ENCODE peak calls at places on chromosomes 6 and 20, in nine cellular contexts. I is astrocyte of the cerebellum, A is K562, U is mucosa of descending colon, K is choroid plexus epithelial cell, W is WTC11, M is IMR-90, T is breast epithelium, N is neural progenitor cell. D is an unnamed sample.

GRCh38 chr6:135296715-135297114 is 115.6 kb downstream of the MYB start:
- DNase-seq in I (no peak), A (no peak), U (no peak), K (no peak), W (no peak), M (no peak), T (no peak), N (no peak), D (no peak)

GRCh38 chr6:168039301-168039700 is 39.7 kb downstream of the FRMD1 start:
- DNase-seq in I (no peak), A (no peak), U (no peak), K (no peak), W (no peak), M (no peak), T (no peak), N (no peak), D (no peak)

GRCh38 chr20:61120595-61121515 is 131.2 kb upstream of the CDH4 start:
- DNase-seq in I (peak), A (no peak), U (peak), K (peak), W (peak), M (peak), T (no peak), N (peak), D (peak)

GRCh38 chr6:140153703-140154102 is 779.3 kb upstream of the CITED2 start:
- DNase-seq in I (no peak), A (no peak), U (no peak), K (peak), W (no peak), M (peak), T (no peak), N (no peak), D (no peak)

GRCh38 chr20:45087814-45088213 is 13.1 kb downstream of the KCNS1 start:
- DNase-seq in I (no peak), A (no peak), U (no peak), K (no peak), W (no peak), M (peak), T (no peak), N (no peak), D (peak)

GRCh38 chr6:13422601-13423247 is 64.7 kb downstream of the GFOD1 start:
- DNase-seq in I (peak), A (no peak), U (no peak), K (peak), W (peak), M (peak), T (no peak), N (peak), D (no peak)

GRCh38 chr6:5151295-5151954 is 66.3 kb downstream of the PPP1R3G start:
- DNase-seq in I (no peak), A (no peak), U (no peak), K (no peak), W (no peak), M (no peak), T (no peak), N (no peak), D (no peak)

GRCh38 chr6:106918128-106918527 is 56.4 kb downstream of the CD24 start:
- DNase-seq in I (no peak), A (no peak), U (no peak), K (no peak), W (no peak), M (no peak), T (no peak), N (no peak), D (no peak)

GRCh38 chr6:30826961-30827342 is 57.4 kb upstream of the DDR1 start:
- DNase-seq in I (no peak), A (peak), U (peak), K (no peak), W (no peak), M (no peak), T (no peak), N (no peak), D (no peak)

GRCh38 chr6:154930490-154930889 is 64.6 kb upstream of the TIAM2 start:
- DNase-seq in I (no peak), A (no peak), U (no peak), K (no peak), W (no peak), M (no peak), T (no peak), N (peak), D (no peak)

GRCh38 chr20:62241501-62241900 is 3.2 kb downstream of the OSBPL2 start:
- DNase-seq in I (no peak), A (no peak), U (peak), K (no peak), W (no peak), M (no peak), T (no peak), N (no peak), D (no peak)

GRCh38 chr6:49892280-49892679 is 25.9 kb upstream of the CRISP1 start:
- DNase-seq in I (no peak), A (no peak), U (no peak), K (no peak), W (no peak), M (no peak), T (no peak), N (no peak), D (no peak)

GRCh38 chr20:4509825-4510522 is 211.7 kb upstream of the PRND start:
- DNase-seq in I (no peak), A (no peak), U (no peak), K (peak), W (no peak), M (peak), T (no peak), N (no peak), D (no peak)

GRCh38 chr6:119544325-119545150 is 195.0 kb upstream of the MAN1A1 start:
- DNase-seq in I (no peak), A (no peak), U (no peak), K (no peak), W (no peak), M (peak), T (no peak), N (no peak), D (no peak)

GRCh38 chr20:37406010-37406998 is 60.4 kb downstream of the SRC start:
- DNase-seq in I (no peak), A (peak), U (no peak), K (no peak), W (peak), M (peak), T (no peak), N (peak), D (no peak)

GRCh38 chr6:72646604-72647485 is 25.0 kb downstream of the KCNQ5 start:
- DNase-seq in I (no peak), A (no peak), U (no peak), K (no peak), W (no peak), M (peak), T (no peak), N (no peak), D (no peak)

GRCh38 chr6:152948150-152948768 is 34.6 kb downstream of the FBXO5 start:
- DNase-seq in I (peak), A (no peak), U (peak), K (peak), W (no peak), M (peak), T (no peak), N (peak), D (peak)

GRCh38 chr20:37377346-37378081 is 31.6 kb downstream of the SRC start:
- DNase-seq in I (no peak), A (no peak), U (no peak), K (no peak), W (no peak), M (no peak), T (no peak), N (no peak), D (no peak)

GRCh38 chr6:132300323-132300949 is 100.8 kb downstream of the MOXD1 start:
- DNase-seq in I (peak), A (no peak), U (peak), K (peak), W (peak), M (peak), T (no peak), N (peak), D (peak)

GRCh38 chr20:39874049-39874893 is 814.8 kb downstream of the MAFB start:
- DNase-seq in I (peak), A (peak), U (peak), K (peak), W (peak), M (peak), T (peak), N (peak), D (no peak)

DNA sequence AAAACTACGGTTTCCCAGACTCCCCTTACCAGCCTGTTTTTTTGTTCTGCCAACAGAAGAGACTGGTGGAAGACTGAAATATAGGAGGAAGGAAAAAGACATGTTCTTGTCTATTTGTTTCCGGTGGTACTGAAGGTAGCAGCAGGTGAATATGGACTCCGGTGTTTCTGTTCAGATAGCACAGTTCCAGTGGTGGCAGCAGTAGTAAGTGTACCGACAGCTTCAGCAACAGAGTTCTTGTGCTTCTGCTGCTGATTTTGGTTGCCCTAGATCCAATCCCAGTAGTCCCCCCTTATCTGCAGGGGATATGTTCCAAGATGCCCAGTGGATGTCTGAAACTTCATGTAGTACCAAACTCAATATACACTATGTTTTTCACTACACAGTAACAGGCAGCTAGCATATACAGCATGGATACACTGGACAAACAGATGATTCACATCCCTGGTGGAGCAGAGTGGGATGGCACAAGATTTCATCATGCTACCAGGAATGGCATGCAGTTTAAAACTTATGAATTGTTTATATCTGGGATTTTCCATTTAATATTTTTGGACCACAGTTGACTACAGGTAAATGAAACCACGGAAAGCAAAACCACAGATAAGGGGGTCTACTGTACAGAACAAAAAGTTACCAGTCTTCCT is 301.8 kb downstream of the BTBD9 start:
- DNase-seq in I (no peak), A (no peak), U (no peak), K (peak), W (no peak), M (peak), T (no peak), N (no peak), D (peak)
- TF ChIP-seq CTCF in I (peak), A (no peak), U (no peak), K (peak), W (no peak), M (peak), T (no peak), N (no peak), D (peak)

DNA sequence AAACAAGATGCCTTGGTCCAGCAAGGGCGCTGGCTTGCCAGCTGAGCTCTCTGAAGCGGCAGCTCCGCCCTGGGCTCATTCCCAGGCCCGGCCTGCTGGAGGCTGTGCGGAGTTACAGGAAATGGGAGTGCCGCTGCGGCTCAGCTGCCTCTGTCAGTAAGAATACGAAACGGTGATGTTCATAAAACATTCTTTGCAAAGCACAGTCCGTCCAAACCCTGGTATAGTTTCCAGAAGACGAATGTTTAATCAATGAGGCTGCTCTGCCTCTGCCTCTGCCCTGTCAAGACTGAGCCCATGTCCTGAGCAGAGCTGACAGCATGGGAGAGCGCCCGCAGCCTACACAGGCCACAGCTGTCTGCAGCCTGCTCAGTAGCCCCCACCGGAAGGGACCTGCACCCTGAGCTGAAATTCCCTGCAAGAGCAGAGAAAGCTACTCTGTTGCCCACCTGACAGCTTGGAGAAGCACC is 153.3 kb upstream of the SNX9 start:
- DNase-seq in I (peak), A (no peak), U (peak), K (peak), W (peak), M (peak), T (peak), N (peak), D (peak)
- TF ChIP-seq CTCF in I (peak), A (no peak), U (no peak), K (peak), W (no peak), M (peak), T (peak), N (peak), D (peak)

GRCh38 chr6:130176378-130176777 is 46.4 kb downstream of the SAMD3 start:
- DNase-seq in I (no peak), A (no peak), U (no peak), K (no peak), W (no peak), M (no peak), T (no peak), N (no peak), D (no peak)
- TF ChIP-seq CTCF in I (no peak), A (no peak), U (no peak), K (no peak), W (no peak), M (no peak), T (no peak), N (no peak), D (no peak)

DNA sequence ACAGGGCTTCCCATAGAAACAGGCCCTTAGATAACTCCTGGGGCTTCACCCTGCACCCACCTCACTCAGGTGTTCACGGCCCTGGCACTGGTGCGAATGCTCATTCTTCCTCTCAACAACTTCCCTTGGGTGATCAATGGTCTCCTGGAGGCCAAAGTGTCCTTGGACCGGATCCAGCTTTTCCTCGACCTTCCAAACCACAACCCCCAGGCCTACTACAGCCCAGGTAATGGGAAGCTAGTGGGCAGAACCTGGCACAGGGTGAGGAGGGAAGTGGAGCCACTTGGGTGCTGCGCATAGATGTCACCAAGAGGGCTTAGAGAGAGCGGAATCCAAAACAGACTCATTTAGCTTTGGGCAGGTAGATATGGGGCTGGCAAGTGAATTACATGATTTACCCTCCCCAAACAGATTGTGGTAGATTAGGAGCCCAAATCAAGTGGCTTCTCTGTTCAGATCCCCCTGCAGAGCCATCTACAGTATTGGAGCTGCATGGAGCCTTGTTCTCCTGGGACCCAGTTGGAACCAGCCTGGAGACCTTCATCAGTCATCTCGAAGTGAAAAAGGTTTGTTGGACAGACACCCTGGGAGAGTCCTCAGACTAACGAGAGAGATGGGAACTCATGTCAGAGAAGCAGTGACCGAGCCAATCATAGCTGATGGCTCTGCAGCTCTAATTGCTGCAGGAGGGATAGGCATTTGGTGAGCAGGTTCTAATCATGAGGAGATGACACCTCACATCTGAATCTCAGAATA is 8.5 kb downstream of the ABCC10 start:
- DNase-seq in I (no peak), A (no peak), U (no peak), K (no peak), W (no peak), M (no peak), T (no peak), N (no peak), D (no peak)
- TF ChIP-seq CTCF in I (no peak), A (no peak), U (no peak), K (no peak), W (no peak), M (no peak), T (no peak), N (no peak), D (no peak)

D was measured in AG09309.